ENCODE peak calls at places on chromosomes 7 and 10, in five cellular contexts. One of them, this sample, is unnamed.

GRCh38 chr7:35781767-35782515 is 18.9 kb upstream of the SEPTIN7 start:
- DNase-seq in endodermal cell: no peak
- DNase-seq in neural progenitor cell: no peak
- DNase-seq in aorta: no peak
- DNase-seq in fibroblast of lung: no peak
- DNase-seq in this sample: no peak

GRCh38 chr10:28798964-28799363 is 121.6 kb downstream of the BAMBI start:
- DNase-seq in endodermal cell: no peak
- DNase-seq in neural progenitor cell: no peak
- DNase-seq in aorta: no peak
- DNase-seq in fibroblast of lung: no peak
- DNase-seq in this sample: no peak

GRCh38 chr10:78437407-78437768 is 403.7 kb downstream of the RPS24 start:
- DNase-seq in endodermal cell: peak; percentile 40
- DNase-seq in neural progenitor cell: no peak
- DNase-seq in aorta: no peak
- DNase-seq in fibroblast of lung: no peak
- DNase-seq in this sample: no peak

GRCh38 chr7:1590887-1591286 is 21.1 kb upstream of the PSMG3 start:
- DNase-seq in endodermal cell: no peak
- DNase-seq in neural progenitor cell: no peak
- DNase-seq in aorta: no peak
- DNase-seq in fibroblast of lung: no peak
- DNase-seq in this sample: no peak

GRCh38 chr7:18996583-18996982 is 120.9 kb downstream of the TWIST1 start:
- DNase-seq in endodermal cell: no peak
- DNase-seq in neural progenitor cell: no peak
- DNase-seq in aorta: no peak
- DNase-seq in fibroblast of lung: no peak
- DNase-seq in this sample: no peak

GRCh38 chr10:35545878-35546631 is 59.1 kb upstream of the GJD4 start:
- DNase-seq in endodermal cell: no peak
- DNase-seq in neural progenitor cell: no peak
- DNase-seq in aorta: no peak
- DNase-seq in fibroblast of lung: peak; percentile 76
- DNase-seq in this sample: no peak

GRCh38 chr7:94656925-94657731 is 1.2 kb upstream of the SGCE start:
- DNase-seq in endodermal cell: peak; percentile 63
- DNase-seq in neural progenitor cell: peak; percentile 63
- DNase-seq in aorta: peak; percentile 38
- DNase-seq in fibroblast of lung: peak; percentile 41
- DNase-seq in this sample: no peak

GRCh38 chr10:52318822-52319464 is 4.9 kb downstream of the DKK1 start:
- DNase-seq in endodermal cell: no peak
- DNase-seq in neural progenitor cell: no peak
- DNase-seq in aorta: no peak
- DNase-seq in fibroblast of lung: peak; percentile 99
- DNase-seq in this sample: no peak

GRCh38 chr7:5554287-5554785 is 130.7 kb upstream of the TNRC18 start:
- DNase-seq in endodermal cell: peak; percentile 73
- DNase-seq in neural progenitor cell: no peak
- DNase-seq in aorta: no peak
- DNase-seq in fibroblast of lung: no peak
- DNase-seq in this sample: no peak

GRCh38 chr7:3065724-3066143 is 22.1 kb upstream of the CARD11 start:
- DNase-seq in endodermal cell: peak; percentile 92
- DNase-seq in neural progenitor cell: peak; percentile 64
- DNase-seq in aorta: no peak
- DNase-seq in fibroblast of lung: peak; percentile 13
- DNase-seq in this sample: peak; percentile 78

GRCh38 chr7:156932006-156932405 is 17.5 kb upstream of the NOM1 start:
- DNase-seq in endodermal cell: peak; percentile 34
- DNase-seq in neural progenitor cell: no peak
- DNase-seq in aorta: no peak
- DNase-seq in fibroblast of lung: no peak
- DNase-seq in this sample: no peak

GRCh38 chr7:152140067-152140466 is 114.6 kb downstream of the GALNT11 start:
- DNase-seq in endodermal cell: no peak
- DNase-seq in neural progenitor cell: no peak
- DNase-seq in aorta: no peak
- DNase-seq in fibroblast of lung: no peak
- DNase-seq in this sample: no peak

GRCh38 chr10:95289921-95290421 is 832 bp downstream of the PDLIM1 start:
- DNase-seq in endodermal cell: peak; percentile 63
- DNase-seq in neural progenitor cell: no peak
- DNase-seq in aorta: no peak
- DNase-seq in fibroblast of lung: no peak
- DNase-seq in this sample: peak; percentile 32

GRCh38 chr10:60175418-60175817 is 214.3 kb downstream of the ANK3 start:
- DNase-seq in endodermal cell: peak; percentile 70
- DNase-seq in neural progenitor cell: no peak
- DNase-seq in aorta: no peak
- DNase-seq in fibroblast of lung: peak; percentile 40
- DNase-seq in this sample: no peak

GRCh38 chr10:92923416-92923815 is 75.1 kb downstream of the EXOC6 start:
- DNase-seq in endodermal cell: no peak
- DNase-seq in neural progenitor cell: no peak
- DNase-seq in aorta: no peak
- DNase-seq in fibroblast of lung: no peak
- DNase-seq in this sample: no peak

GRCh38 chr7:104980969-104981670 is 32.9 kb upstream of the KMT2E start:
- DNase-seq in endodermal cell: no peak
- DNase-seq in neural progenitor cell: peak; percentile 77
- DNase-seq in aorta: no peak
- DNase-seq in fibroblast of lung: no peak
- DNase-seq in this sample: peak; percentile 69

GRCh38 chr10:59340279-59340678 is 22.1 kb downstream of the FAM13C start:
- DNase-seq in endodermal cell: no peak
- DNase-seq in neural progenitor cell: no peak
- DNase-seq in aorta: no peak
- DNase-seq in fibroblast of lung: peak; percentile 26
- DNase-seq in this sample: no peak

GRCh38 chr10:46022978-46023702 is 7.3 kb downstream of the NCOA4 start:
- DNase-seq in endodermal cell: peak; percentile 96
- DNase-seq in neural progenitor cell: peak; percentile 93
- DNase-seq in aorta: peak; percentile 96
- DNase-seq in fibroblast of lung: peak; percentile 91
- DNase-seq in this sample: peak; percentile 92

GRCh38 chr10:122674781-122675180 is 24.9 kb downstream of the C10orf120 start:
- DNase-seq in endodermal cell: no peak
- DNase-seq in neural progenitor cell: no peak
- DNase-seq in aorta: no peak
- DNase-seq in fibroblast of lung: no peak
- DNase-seq in this sample: no peak

GRCh38 chr7:70776627-70777101 is 355.3 kb upstream of the GALNT17 start:
- DNase-seq in endodermal cell: peak; percentile 21
- DNase-seq in neural progenitor cell: no peak
- DNase-seq in aorta: no peak
- DNase-seq in fibroblast of lung: peak; percentile 82
- DNase-seq in this sample: no peak

GRCh38 chr7:157644946-157645345 is 308.1 kb downstream of the DNAJB6 start:
- DNase-seq in endodermal cell: peak; percentile 15
- DNase-seq in neural progenitor cell: no peak
- DNase-seq in aorta: no peak
- DNase-seq in fibroblast of lung: no peak
- DNase-seq in this sample: no peak

GRCh38 chr10:102704915-102705314 is 9.3 kb downstream of the ARL3 start:
- DNase-seq in endodermal cell: no peak
- DNase-seq in neural progenitor cell: no peak
- DNase-seq in aorta: no peak
- DNase-seq in fibroblast of lung: peak; percentile 89
- DNase-seq in this sample: no peak

GRCh38 chr10:118471863-118472262 is 123.6 kb downstream of the PRLHR start:
- DNase-seq in endodermal cell: no peak
- DNase-seq in neural progenitor cell: no peak
- DNase-seq in aorta: no peak
- DNase-seq in fibroblast of lung: peak; percentile 57
- DNase-seq in this sample: no peak

GRCh38 chr7:151342811-151343210 is 1.2 kb downstream of the NUB1 start:
- DNase-seq in endodermal cell: no peak
- DNase-seq in neural progenitor cell: no peak
- DNase-seq in aorta: no peak
- DNase-seq in fibroblast of lung: no peak
- DNase-seq in this sample: no peak

GRCh38 chr10:76582536-76582935 is 1055.1 kb downstream of the KCNMA1 start:
- DNase-seq in endodermal cell: peak; percentile 22
- DNase-seq in neural progenitor cell: no peak
- DNase-seq in aorta: no peak
- DNase-seq in fibroblast of lung: peak; percentile 62
- DNase-seq in this sample: no peak

GRCh38 chr7:66183700-66184099 is 21.4 kb upstream of the TPST1 start:
- DNase-seq in endodermal cell: no peak
- DNase-seq in neural progenitor cell: no peak
- DNase-seq in aorta: no peak
- DNase-seq in fibroblast of lung: peak; percentile 96
- DNase-seq in this sample: no peak

GRCh38 chr7:14748461-14748860 is 154.1 kb downstream of the DGKB start:
- DNase-seq in endodermal cell: no peak
- DNase-seq in neural progenitor cell: no peak
- DNase-seq in aorta: no peak
- DNase-seq in fibroblast of lung: peak; percentile 91
- DNase-seq in this sample: no peak

GRCh38 chr10:131495892-131496291 is 184.4 kb upstream of the TCERG1L start:
- DNase-seq in endodermal cell: no peak
- DNase-seq in neural progenitor cell: no peak
- DNase-seq in aorta: no peak
- DNase-seq in fibroblast of lung: no peak
- DNase-seq in this sample: no peak

GRCh38 chr10:133110609-133111275 is 23.0 kb downstream of the ADGRA1 start:
- DNase-seq in endodermal cell: no peak
- DNase-seq in neural progenitor cell: no peak
- DNase-seq in aorta: no peak
- DNase-seq in fibroblast of lung: no peak
- DNase-seq in this sample: no peak

GRCh38 chr10:79982486-79982800 is 33.5 kb upstream of the SFTPD start:
- DNase-seq in endodermal cell: no peak
- DNase-seq in neural progenitor cell: no peak
- DNase-seq in aorta: no peak
- DNase-seq in fibroblast of lung: peak; percentile 4
- DNase-seq in this sample: no peak
- H3K4me3 ChIP-seq in endodermal cell: peak overlapping the region; percentile 74
- H3K4me3 ChIP-seq in neural progenitor cell: peak overlapping the region; percentile 58
- H3K4me3 ChIP-seq in aorta: peak overlapping the region; percentile 53
- H3K4me3 ChIP-seq in fibroblast of lung: peak overlapping the region; percentile 14
- H3K4me3 ChIP-seq in this sample: peak overlapping the region; percentile 83

GRCh38 chr7:100107890-100108289 is 6.4 kb downstream of the AP4M1 start:
- DNase-seq in endodermal cell: no peak
- DNase-seq in neural progenitor cell: no peak
- DNase-seq in aorta: no peak
- DNase-seq in fibroblast of lung: no peak
- DNase-seq in this sample: no peak

GRCh38 chr7:100105534-100105933 is 4.1 kb downstream of the AP4M1 start:
- DNase-seq in endodermal cell: no peak
- DNase-seq in neural progenitor cell: no peak
- DNase-seq in aorta: no peak
- DNase-seq in fibroblast of lung: no peak
- DNase-seq in this sample: no peak

GRCh38 chr7:100109521-100110163 is 8.2 kb downstream of the AP4M1 start:
- DNase-seq in endodermal cell: no peak
- DNase-seq in neural progenitor cell: no peak
- DNase-seq in aorta: no peak
- DNase-seq in fibroblast of lung: no peak
- DNase-seq in this sample: no peak

GRCh38 chr7:100107125-100107737 is 5.8 kb downstream of the AP4M1 start:
- DNase-seq in endodermal cell: no peak
- DNase-seq in neural progenitor cell: no peak
- DNase-seq in aorta: no peak
- DNase-seq in fibroblast of lung: no peak
- DNase-seq in this sample: peak; percentile 49

GRCh38 chr7:100106633-100107032 is 5.2 kb downstream of the AP4M1 start:
- DNase-seq in endodermal cell: no peak
- DNase-seq in neural progenitor cell: no peak
- DNase-seq in aorta: no peak
- DNase-seq in fibroblast of lung: no peak
- DNase-seq in this sample: peak; percentile 25
- H3K36me3 ChIP-seq in endodermal cell: peaks cover 53% of the 10 kb centered on the region
- H3K36me3 ChIP-seq in neural progenitor cell: no peaks in the 10 kb centered on the region
- H3K36me3 ChIP-seq in aorta: peaks cover 7% of the 10 kb centered on the region
- H3K36me3 ChIP-seq in fibroblast of lung: peaks cover 26% of the 10 kb centered on the region
- H3K36me3 ChIP-seq in this sample: peaks cover 29% of the 10 kb centered on the region

GRCh38 chr7:92835140-92835850 is 1.1 kb downstream of the CDK6 start:
- DNase-seq in endodermal cell: peak; percentile 91
- DNase-seq in neural progenitor cell: peak; percentile 84
- DNase-seq in aorta: peak; percentile 74
- DNase-seq in fibroblast of lung: peak; percentile 74
- DNase-seq in this sample: peak; percentile 89
- H3K27me3 ChIP-seq in endodermal cell: no peaks in the 10 kb centered on the region
- H3K27me3 ChIP-seq in neural progenitor cell: peaks cover 73% of the 10 kb centered on the region
- H3K27me3 ChIP-seq in aorta: no peaks in the 10 kb centered on the region
- H3K27me3 ChIP-seq in fibroblast of lung: no peaks in the 10 kb centered on the region
- H3K27me3 ChIP-seq in this sample: peaks cover 26% of the 10 kb centered on the region

GRCh38 chr10:124449170-124450009 is 445 bp downstream of the NKX1-2 start:
- DNase-seq in endodermal cell: peak; percentile 78
- DNase-seq in neural progenitor cell: peak; percentile 48
- DNase-seq in aorta: no peak
- DNase-seq in fibroblast of lung: no peak
- DNase-seq in this sample: peak; percentile 74

GRCh38 chr10:124450783-124451057 is 885 bp upstream of the NKX1-2 start:
- DNase-seq in endodermal cell: peak; percentile 68
- DNase-seq in neural progenitor cell: peak; percentile 29
- DNase-seq in aorta: no peak
- DNase-seq in fibroblast of lung: no peak
- DNase-seq in this sample: no peak

GRCh38 chr10:124448696-124449169 is 1.1 kb downstream of the NKX1-2 start:
- DNase-seq in endodermal cell: peak; percentile 77
- DNase-seq in neural progenitor cell: peak; percentile 65
- DNase-seq in aorta: no peak
- DNase-seq in fibroblast of lung: no peak
- DNase-seq in this sample: peak; percentile 88

GRCh38 chr10:124451227-124451807 is 1.5 kb upstream of the NKX1-2 start:
- DNase-seq in endodermal cell: peak; percentile 76
- DNase-seq in neural progenitor cell: peak; percentile 51
- DNase-seq in aorta: no peak
- DNase-seq in fibroblast of lung: no peak
- DNase-seq in this sample: peak; percentile 51

DNA sequence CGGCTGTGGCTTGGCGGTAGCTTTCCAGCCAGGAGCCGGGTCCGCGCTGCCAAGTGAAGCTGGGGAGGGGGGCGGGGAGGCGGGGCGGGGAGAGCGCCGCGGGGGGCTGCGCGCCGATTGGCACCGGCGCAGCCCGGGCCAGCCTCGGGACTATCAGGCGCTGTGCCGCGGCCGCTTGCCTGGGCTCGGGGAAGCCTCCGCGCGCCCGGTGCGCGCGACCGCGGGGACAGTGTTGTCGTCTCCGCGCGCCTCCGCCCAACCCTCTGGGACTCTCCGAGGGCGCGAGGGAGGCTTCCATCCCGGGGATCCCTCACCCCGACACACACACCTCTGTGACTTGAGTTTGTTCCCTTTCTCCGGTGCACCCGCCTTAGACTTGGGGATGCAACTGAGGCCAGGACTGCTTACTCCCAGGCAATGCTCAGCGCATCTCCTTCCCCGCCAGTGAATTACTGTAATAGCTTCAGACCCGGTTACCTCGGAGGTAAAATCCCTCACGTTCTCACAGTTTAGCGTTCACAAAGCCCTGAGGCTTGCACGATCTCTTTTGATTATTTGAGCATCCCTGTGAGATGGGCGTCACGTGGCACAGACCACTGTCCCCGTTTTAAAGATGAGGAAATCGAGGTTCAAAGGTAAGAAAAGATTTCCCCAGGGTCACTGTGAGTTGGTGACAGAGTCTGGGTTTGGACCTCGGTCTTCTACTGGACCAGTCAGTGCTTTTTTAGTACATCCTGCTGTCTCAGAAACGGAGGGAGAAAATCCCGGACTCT is at the start of gene NKX1-2:
- DNase-seq in endodermal cell: peak; percentile 96
- DNase-seq in neural progenitor cell: peak; percentile 93
- DNase-seq in aorta: no peak
- DNase-seq in fibroblast of lung: no peak
- DNase-seq in this sample: peak; percentile 97
- H3K4me3 ChIP-seq in endodermal cell: peak within 1 kb of the TSS; percentile 75
- H3K4me3 ChIP-seq in neural progenitor cell: peak within 1 kb of the TSS; percentile 55
- H3K4me3 ChIP-seq in aorta: no peak within 1 kb of the TSS
- H3K4me3 ChIP-seq in fibroblast of lung: no peak within 1 kb of the TSS
- H3K4me3 ChIP-seq in this sample: peak within 1 kb of the TSS; percentile 70

This sample was measured in H7.